ENCODE peak calls at places on chromosomes 4 and X, in four cellular contexts. One of them, this sample, is unnamed.

GRCh38 chr4:105894570-105895323 is 524 bp upstream of the NPNT start:
- DNase-seq in A549: no peak
- DNase-seq in lung: peak; percentile 57
- DNase-seq in epithelial cell of esophagus: peak; percentile 54
- DNase-seq in this sample: no peak

GRCh38 chr4:109078724-109079123 is 223.7 kb downstream of the COL25A1 start:
- DNase-seq in A549: no peak
- DNase-seq in lung: no peak
- DNase-seq in epithelial cell of esophagus: peak; percentile 4
- DNase-seq in this sample: no peak

GRCh38 chr4:24595662-24596061 is 11.3 kb upstream of the DHX15 start:
- DNase-seq in epithelial cell of esophagus: peak; percentile 16
- DNase-seq in lung: no peak
- DNase-seq in A549: no peak
- DNase-seq in this sample: no peak

GRCh38 chr4:102246416-102246815 is 98.9 kb downstream of the SLC39A8 start:
- DNase-seq in A549: no peak
- DNase-seq in epithelial cell of esophagus: peak; percentile 89
- DNase-seq in lung: no peak
- DNase-seq in this sample: no peak

GRCh38 chrX:28177202-28177601 is 196.0 kb upstream of the DCAF8L1 start:
- DNase-seq in lung: no peak
- DNase-seq in A549: no peak
- DNase-seq in epithelial cell of esophagus: peak; percentile 43
- DNase-seq in this sample: no peak

GRCh38 chr4:135065366-135065765 is 863.8 kb upstream of the PABPC4L start:
- DNase-seq in epithelial cell of esophagus: peak; percentile 2
- DNase-seq in lung: no peak
- DNase-seq in A549: no peak
- DNase-seq in this sample: no peak

GRCh38 chr4:105634402-105634801 is 74.1 kb downstream of the INTS12 start:
- DNase-seq in epithelial cell of esophagus: no peak
- DNase-seq in A549: no peak
- DNase-seq in lung: no peak
- DNase-seq in this sample: no peak

GRCh38 chrX:39813631-39814246 is 284.0 kb downstream of the BCOR start:
- DNase-seq in lung: no peak
- DNase-seq in A549: no peak
- DNase-seq in epithelial cell of esophagus: peak; percentile 53
- DNase-seq in this sample: no peak

GRCh38 chr4:153939570-153939969 is 150.7 kb upstream of the SFRP2 start:
- DNase-seq in lung: no peak
- DNase-seq in A549: no peak
- DNase-seq in epithelial cell of esophagus: no peak
- DNase-seq in this sample: no peak
- TF ChIP-seq CTCF in lung: no peak
- TF ChIP-seq CTCF in A549: no peak
- TF ChIP-seq CTCF in epithelial cell of esophagus: no peak
- TF ChIP-seq CTCF in this sample: no peak

GRCh38 chrX:113260474-113260873 is 419.8 kb upstream of the AMOT start:
- DNase-seq in epithelial cell of esophagus: peak; percentile 0
- DNase-seq in A549: no peak
- DNase-seq in lung: no peak
- DNase-seq in this sample: no peak
- TF ChIP-seq CTCF in epithelial cell of esophagus: no peak
- TF ChIP-seq CTCF in A549: no peak
- TF ChIP-seq CTCF in lung: no peak
- TF ChIP-seq CTCF in this sample: no peak

GRCh38 chr4:1081689-1082040 is 31.7 kb downstream of the RNF212 start:
- DNase-seq in A549: peak; percentile 23
- DNase-seq in lung: no peak
- DNase-seq in epithelial cell of esophagus: no peak
- DNase-seq in this sample: no peak
- TF ChIP-seq CTCF in A549: no peak
- TF ChIP-seq CTCF in lung: no peak
- TF ChIP-seq CTCF in epithelial cell of esophagus: no peak
- TF ChIP-seq CTCF in this sample: no peak

GRCh38 chr4:42785817-42786216 is 106.7 kb upstream of the GRXCR1 start:
- DNase-seq in lung: no peak
- DNase-seq in epithelial cell of esophagus: no peak
- DNase-seq in A549: no peak
- DNase-seq in this sample: no peak

GRCh38 chr4:42781325-42781724 is 111.2 kb upstream of the GRXCR1 start:
- DNase-seq in A549: no peak
- DNase-seq in lung: no peak
- DNase-seq in epithelial cell of esophagus: no peak
- DNase-seq in this sample: no peak

GRCh38 chr4:42787071-42787463 is 105.4 kb upstream of the GRXCR1 start:
- DNase-seq in epithelial cell of esophagus: no peak
- DNase-seq in lung: no peak
- DNase-seq in A549: no peak
- DNase-seq in this sample: no peak

GRCh38 chr4:42789168-42789567 is 103.3 kb upstream of the GRXCR1 start:
- DNase-seq in epithelial cell of esophagus: no peak
- DNase-seq in lung: no peak
- DNase-seq in A549: no peak
- DNase-seq in this sample: no peak

DNA sequence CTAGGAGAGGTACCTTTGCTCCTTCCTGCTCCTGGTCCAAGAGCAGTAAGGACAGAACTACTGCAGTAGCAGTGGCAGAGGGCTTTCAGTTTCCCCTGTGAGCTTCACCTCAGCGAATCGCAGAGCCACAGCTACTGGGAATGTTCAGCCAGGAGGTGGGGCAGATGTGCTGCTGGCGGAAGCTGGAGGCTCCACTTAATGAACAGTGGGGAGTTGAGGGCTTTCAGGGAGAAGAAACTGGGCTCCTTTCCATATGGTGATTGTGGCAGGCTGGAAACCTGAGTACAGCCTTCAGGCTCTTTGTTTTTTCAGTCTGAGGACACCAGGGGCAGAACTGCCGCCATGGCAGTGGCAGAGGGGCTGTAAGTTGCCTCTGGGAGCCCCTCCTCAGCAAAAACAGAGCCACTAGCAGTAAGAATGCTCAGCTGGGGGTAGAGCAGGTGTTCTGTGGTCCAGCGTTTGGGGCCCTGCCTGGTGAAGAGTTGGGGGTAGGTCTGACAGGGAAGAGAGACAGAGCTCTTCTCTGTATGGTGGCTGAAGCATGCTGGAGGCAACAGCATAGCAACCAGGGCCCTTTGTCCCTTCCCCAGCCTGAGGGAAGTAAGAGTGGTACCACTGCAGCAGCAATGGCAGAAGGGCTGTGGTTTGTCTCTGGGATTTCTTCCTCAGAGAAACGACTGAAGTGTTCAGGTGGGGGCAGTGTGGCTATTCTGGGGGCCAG is 106.0 kb upstream of the GRXCR1 start:
- DNase-seq in lung: peak; percentile 71
- DNase-seq in A549: no peak
- DNase-seq in epithelial cell of esophagus: no peak
- DNase-seq in this sample: no peak
- TF ChIP-seq CTCF in lung: no peak
- TF ChIP-seq CTCF in A549: no peak
- TF ChIP-seq CTCF in epithelial cell of esophagus: no peak
- TF ChIP-seq CTCF in this sample: no peak

GRCh38 chr4:163553146-163553545 is 58.7 kb downstream of the TMA16 start:
- DNase-seq in lung: no peak
- DNase-seq in epithelial cell of esophagus: no peak
- DNase-seq in A549: no peak
- DNase-seq in this sample: no peak

GRCh38 chr4:163558539-163559044 is 64.1 kb downstream of the TMA16 start:
- DNase-seq in epithelial cell of esophagus: peak; percentile 12
- DNase-seq in A549: no peak
- DNase-seq in lung: no peak
- DNase-seq in this sample: no peak

GRCh38 chr4:163554870-163555465 is 60.5 kb downstream of the TMA16 start:
- DNase-seq in lung: no peak
- DNase-seq in A549: no peak
- DNase-seq in epithelial cell of esophagus: peak; percentile 38
- DNase-seq in this sample: no peak

GRCh38 chr4:163556650-163557391 is 62.3 kb downstream of the TMA16 start:
- DNase-seq in epithelial cell of esophagus: no peak
- DNase-seq in A549: no peak
- DNase-seq in lung: no peak
- DNase-seq in this sample: no peak

DNA sequence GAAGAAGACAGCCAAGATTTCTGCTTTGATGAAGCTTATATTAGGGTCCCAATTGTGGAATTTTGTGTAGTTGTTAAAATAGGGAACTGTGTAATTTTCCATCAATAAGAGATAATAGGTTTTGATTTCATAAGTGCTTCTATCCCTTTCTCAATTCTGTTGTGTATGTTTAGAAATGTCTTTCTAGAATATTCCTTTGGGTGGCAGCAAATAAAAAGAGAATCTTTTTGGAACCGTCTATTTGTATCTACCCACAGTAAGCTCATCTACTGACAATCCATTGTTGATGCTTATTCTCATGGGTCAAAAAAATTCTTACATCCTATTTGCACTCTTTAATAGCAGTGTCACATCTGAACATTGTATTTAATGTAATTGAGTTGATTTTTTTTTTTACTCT is 61.7 kb downstream of the TMA16 start:
- DNase-seq in A549: no peak
- DNase-seq in lung: no peak
- DNase-seq in epithelial cell of esophagus: no peak
- DNase-seq in this sample: no peak
- TF ChIP-seq CTCF in A549: peak; percentile 25
- TF ChIP-seq CTCF in lung: no peak
- TF ChIP-seq CTCF in epithelial cell of esophagus: no peak
- TF ChIP-seq CTCF in this sample: no peak

GRCh38 chr4:155999743-156000142 is 46.1 kb upstream of the CTSO start:
- DNase-seq in A549: no peak
- DNase-seq in lung: no peak
- DNase-seq in epithelial cell of esophagus: no peak
- DNase-seq in this sample: no peak
- TF ChIP-seq CTCF in A549: no peak
- TF ChIP-seq CTCF in lung: no peak
- TF ChIP-seq CTCF in epithelial cell of esophagus: peak; percentile 13
- TF ChIP-seq CTCF in this sample: no peak

DNA sequence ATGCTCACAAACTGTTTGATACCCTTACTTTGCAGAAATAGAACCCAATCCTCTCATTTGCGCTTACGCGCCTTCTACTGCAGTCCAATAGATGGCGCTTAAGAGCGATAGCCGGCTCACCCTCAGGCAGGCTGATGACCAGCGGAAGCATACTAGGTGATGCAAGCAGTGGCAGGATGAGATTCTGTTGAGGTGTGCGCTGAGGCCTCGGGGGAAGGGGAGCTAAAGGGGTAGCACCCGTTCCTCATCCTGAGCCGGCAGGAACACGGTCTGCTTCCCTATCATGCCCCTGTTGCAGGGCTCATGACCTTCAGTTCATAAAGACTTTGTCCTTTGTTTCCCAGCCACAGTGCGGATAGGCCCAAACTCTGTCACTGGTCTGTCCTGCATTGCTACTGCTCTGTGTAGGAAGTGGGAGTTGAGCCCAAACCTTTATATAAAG is 628.9 kb downstream of the TLL1 start:
- DNase-seq in A549: peak; percentile 18
- DNase-seq in epithelial cell of esophagus: peak; percentile 72
- DNase-seq in lung: no peak
- DNase-seq in this sample: no peak
- TF ChIP-seq CTCF in A549: peak; percentile 29
- TF ChIP-seq CTCF in epithelial cell of esophagus: peak; percentile 82
- TF ChIP-seq CTCF in lung: no peak
- TF ChIP-seq CTCF in this sample: no peak

GRCh38 chr4:1745165-1745564 is 23.8 kb downstream of the TACC3 start:
- DNase-seq in epithelial cell of esophagus: no peak
- DNase-seq in A549: no peak
- DNase-seq in lung: no peak
- DNase-seq in this sample: no peak

GRCh38 chr4:1746919-1747602 is 25.7 kb downstream of the TACC3 start:
- DNase-seq in lung: no peak
- DNase-seq in A549: no peak
- DNase-seq in epithelial cell of esophagus: no peak
- DNase-seq in this sample: no peak

GRCh38 chr4:1745697-1746096 is 24.4 kb downstream of the TACC3 start:
- DNase-seq in epithelial cell of esophagus: no peak
- DNase-seq in lung: no peak
- DNase-seq in A549: no peak
- DNase-seq in this sample: no peak

GRCh38 chr4:1747603-1747967 is 26.3 kb downstream of the TACC3 start:
- DNase-seq in A549: no peak
- DNase-seq in lung: no peak
- DNase-seq in epithelial cell of esophagus: no peak
- DNase-seq in this sample: no peak

DNA sequence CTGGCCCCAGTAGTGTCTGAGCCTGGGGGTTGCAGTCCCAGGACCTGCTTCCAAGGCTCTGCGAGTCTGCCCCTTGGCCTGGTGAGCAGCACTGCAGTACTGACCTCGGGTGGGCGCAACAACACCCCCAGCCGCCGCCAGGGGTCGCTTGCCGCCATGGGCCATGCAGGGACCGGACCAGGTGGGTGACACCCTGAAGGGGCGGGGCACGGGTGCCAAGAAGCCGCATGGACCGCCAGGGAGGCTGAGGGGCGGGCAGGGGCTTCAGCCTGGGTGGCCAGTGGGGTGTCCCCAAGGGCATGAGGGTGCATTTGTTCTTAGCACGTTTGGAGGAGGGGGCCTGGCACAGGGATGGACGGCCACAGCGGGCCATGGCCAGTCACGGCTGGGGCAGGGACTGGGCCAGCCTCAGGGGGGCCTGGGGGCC is 25.0 kb downstream of the TACC3 start:
- DNase-seq in epithelial cell of esophagus: peak; percentile 72
- DNase-seq in lung: peak; percentile 73
- DNase-seq in A549: peak; percentile 73
- DNase-seq in this sample: peak; percentile 66
- TF ChIP-seq CTCF in epithelial cell of esophagus: peak; percentile 71
- TF ChIP-seq CTCF in lung: peak; percentile 21
- TF ChIP-seq CTCF in A549: peak; percentile 54
- TF ChIP-seq CTCF in this sample: peak; percentile 66

GRCh38 chr4:89640620-89641366 is 196.2 kb downstream of the SNCA start:
- DNase-seq in lung: no peak
- DNase-seq in A549: peak; percentile 40
- DNase-seq in epithelial cell of esophagus: peak; percentile 64
- DNase-seq in this sample: no peak
- TF ChIP-seq CTCF in lung: no peak
- TF ChIP-seq CTCF in A549: peak; percentile 39
- TF ChIP-seq CTCF in epithelial cell of esophagus: peak; percentile 62
- TF ChIP-seq CTCF in this sample: no peak